ENCODE peak calls at places on chromosome 10, in nine cellular contexts. A is vagina, Y is brain microvascular endothelial cell, K is GM12878, I is GM23338, V is HCT116, X is fibroblast of pulmonary artery, C is hepatocyte, O is AG10803. M is an unnamed sample.

GRCh38 chr10:12690525-12691139 is 310.9 kb downstream of the CCDC3 start:
- DNase-seq in A (no peak), Y (no peak), K (no peak), I (peak; percentile 23), V (no peak), X (no peak), C (peak; percentile 41), O (no peak), M (no peak)

GRCh38 chr10:118026936-118027335 is 19.8 kb downstream of the RAB11FIP2 start:
- DNase-seq in A (no peak), Y (no peak), K (no peak), I (no peak), V (no peak), X (no peak), C (no peak), O (no peak), M (no peak)

GRCh38 chr10:31526681-31527080 is 207.7 kb downstream of the ZEB1 start:
- DNase-seq in A (no peak), Y (peak; percentile 39), K (no peak), I (peak; percentile 17), V (no peak), X (peak; percentile 38), C (no peak), O (peak; percentile 10), M (peak; percentile 13)

GRCh38 chr10:60448246-60448645 is 58.6 kb upstream of the ANK3 start:
- DNase-seq in A (no peak), Y (no peak), K (no peak), I (no peak), V (no peak), X (no peak), C (no peak), O (no peak), M (no peak)

GRCh38 chr10:86647773-86648705 is 6.3 kb upstream of the OPN4 start:
- DNase-seq in A (no peak), Y (no peak), K (no peak), I (no peak), V (no peak), X (no peak), C (no peak), O (no peak), M (no peak)

GRCh38 chr10:120979435-120980315 is 128.5 kb downstream of the WDR11 start:
- DNase-seq in A (no peak), Y (peak; percentile 2), K (no peak), I (peak; percentile 92), V (peak; percentile 62), X (no peak), C (peak; percentile 91), O (no peak), M (no peak)

GRCh38 chr10:103139803-103140202 is 53.3 kb downstream of the NT5C2 start:
- DNase-seq in A (no peak), Y (no peak), K (no peak), I (no peak), V (no peak), X (no peak), C (no peak), O (no peak), M (no peak)

GRCh38 chr10:98172495-98172894 is 38.0 kb downstream of the R3HCC1L start:
- DNase-seq in A (no peak), Y (no peak), K (no peak), I (peak; percentile 15), V (no peak), X (no peak), C (no peak), O (peak; percentile 27), M (no peak)

GRCh38 chr10:26367771-26368170 is 70.4 kb upstream of the APBB1IP start:
- DNase-seq in A (no peak), Y (peak; percentile 7), K (no peak), I (peak; percentile 90), V (no peak), X (peak; percentile 40), C (peak; percentile 85), O (peak; percentile 30), M (peak; percentile 28)

GRCh38 chr10:119217937-119218579 is 10.7 kb downstream of the GRK5 start:
- DNase-seq in A (no peak), Y (no peak), K (no peak), I (no peak), V (no peak), X (peak; percentile 88), C (no peak), O (peak; percentile 76), M (no peak)

GRCh38 chr10:87538092-87538795 is 33.6 kb downstream of the MINPP1 start:
- DNase-seq in A (no peak), Y (no peak), K (no peak), I (peak; percentile 30), V (no peak), X (no peak), C (no peak), O (no peak), M (no peak)

DNA sequence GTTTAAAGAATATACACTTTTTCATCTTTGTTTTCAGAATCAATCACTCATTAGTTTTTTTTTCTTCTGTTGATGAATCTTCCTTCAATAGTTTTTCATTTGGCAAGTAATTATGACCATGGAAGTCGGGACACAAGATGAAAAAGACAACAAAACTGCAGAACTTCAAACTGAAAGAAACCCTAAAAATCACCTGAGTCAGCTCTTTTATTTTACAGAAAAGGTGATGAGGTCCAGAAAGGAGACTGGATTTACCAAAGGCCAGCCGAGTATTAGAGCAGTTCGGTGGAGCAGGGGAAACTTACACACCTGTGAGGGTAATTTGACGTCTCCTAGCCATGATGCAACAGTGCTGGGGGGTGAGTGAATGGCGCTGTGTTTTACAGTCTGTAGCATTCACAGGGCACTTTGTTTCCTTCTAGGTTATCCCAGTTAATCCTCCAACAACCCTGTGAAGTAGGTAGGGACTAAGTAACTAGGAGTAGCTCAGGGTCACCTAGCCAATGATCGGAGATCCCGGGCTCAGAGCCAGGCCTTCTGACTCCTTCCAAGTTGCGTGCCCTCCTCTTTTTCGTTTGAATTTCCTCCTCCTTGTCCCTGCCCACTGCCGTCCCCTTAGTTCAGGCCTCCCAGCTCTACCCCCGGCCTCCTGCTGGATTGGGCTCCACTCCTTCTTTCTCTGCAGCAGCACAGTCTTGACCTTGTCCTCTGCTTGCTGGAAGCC is 14.0 kb downstream of the RBM20 start:
- DNase-seq in A (no peak), Y (no peak), K (no peak), I (no peak), V (no peak), X (no peak), C (no peak), O (no peak), M (no peak)
- H3K4me3 ChIP-seq in A (no peak overlapping the region), Y (no peak overlapping the region), K (no peak overlapping the region), I (no peak overlapping the region), V (no peak overlapping the region), X (no peak overlapping the region), C (no peak overlapping the region), O (no peak overlapping the region), M (no peak overlapping the region)

GRCh38 chr10:129207276-129207675 is 259.8 kb upstream of the MGMT start:
- DNase-seq in A (no peak), Y (no peak), K (no peak), I (no peak), V (no peak), X (no peak), C (no peak), O (no peak), M (no peak)
- TF ChIP-seq CTCF in A (no peak), Y (no peak), K (no peak), I (no peak), V (no peak), X (no peak), C (no peak), O (no peak), M (no peak)

DNA sequence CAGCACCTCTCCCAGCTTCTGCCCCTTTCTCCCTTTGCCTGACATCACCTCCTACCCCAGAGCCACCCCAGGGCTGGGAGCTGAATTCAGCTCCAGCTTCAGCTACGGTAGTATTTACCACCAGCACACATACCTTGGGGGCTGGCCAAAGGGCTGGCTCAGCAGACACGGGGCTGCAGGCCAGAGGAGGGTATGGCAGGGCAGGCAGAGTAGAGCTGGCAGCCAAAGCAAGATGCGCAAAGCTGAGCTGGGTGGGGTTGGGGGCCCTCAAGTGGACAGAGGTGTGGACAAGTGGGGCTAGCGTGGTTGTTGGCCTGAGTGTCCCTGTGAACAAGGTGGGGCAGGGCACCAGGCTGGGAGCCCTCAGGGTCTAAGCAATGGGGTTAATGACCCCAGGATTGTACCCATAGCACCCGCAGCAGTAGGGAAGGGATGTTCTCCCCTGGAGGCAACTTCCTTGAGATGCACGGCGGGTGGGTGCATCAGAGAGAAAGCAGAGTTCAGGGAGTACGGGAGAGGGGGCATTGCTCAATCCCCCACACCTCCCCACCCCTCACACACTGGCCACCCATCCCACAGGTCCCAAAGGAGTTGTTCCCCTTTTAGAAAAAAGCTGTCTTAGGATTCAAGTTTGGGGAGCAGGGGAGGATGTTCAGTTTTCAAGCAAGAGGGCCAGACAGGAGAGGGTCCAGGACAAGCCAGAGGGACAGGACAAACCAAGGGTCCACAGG is 8.0 kb downstream of the VSIR start:
- DNase-seq in A (no peak), Y (no peak), K (no peak), I (no peak), V (no peak), X (peak; percentile 34), C (no peak), O (peak; percentile 79), M (no peak)
- H3K4me3 ChIP-seq in A (peak overlapping the region; percentile 2), Y (no peak overlapping the region), K (no peak overlapping the region), I (no peak overlapping the region), V (no peak overlapping the region), X (no peak overlapping the region), C (no peak overlapping the region), O (no peak overlapping the region), M (no peak overlapping the region)

DNA sequence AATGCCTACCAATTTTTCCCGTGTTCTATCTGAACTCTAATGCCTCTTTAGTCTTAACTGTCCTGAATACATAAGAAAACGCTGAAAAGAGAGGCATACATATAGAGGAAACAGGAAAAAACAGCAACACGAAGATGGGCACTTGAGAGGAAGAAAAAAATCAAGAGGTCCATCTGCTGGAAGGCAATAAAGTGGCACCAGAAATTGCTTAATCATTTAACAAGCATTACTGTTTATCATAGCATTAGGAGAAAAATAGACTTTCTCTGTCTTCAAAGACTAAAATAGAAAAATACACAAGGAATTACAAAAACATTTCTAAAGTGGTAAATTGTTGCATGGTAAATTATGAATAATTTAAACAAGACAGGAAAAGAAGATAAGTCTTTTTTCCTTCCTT is 35.0 kb downstream of the NSUN6 start:
- DNase-seq in A (no peak), Y (no peak), K (no peak), I (no peak), V (no peak), X (no peak), C (no peak), O (no peak), M (peak; percentile 22)
- TF ChIP-seq CTCF in A (no peak), Y (no peak), K (no peak), I (no peak), V (peak; percentile 15), X (peak; percentile 2), C (peak; percentile 11), O (peak; percentile 1), M (no peak)

GRCh38 chr10:99913831-99914235 is 95.9 kb downstream of the DNMBP start:
- DNase-seq in A (no peak), Y (no peak), K (no peak), I (peak; percentile 99), V (no peak), X (no peak), C (peak; percentile 45), O (no peak), M (no peak)
- H3K4me3 ChIP-seq in A (no peak overlapping the region), Y (no peak overlapping the region), K (no peak overlapping the region), I (peak overlapping the region; percentile 84), V (no peak overlapping the region), X (no peak overlapping the region), C (no peak overlapping the region), O (no peak overlapping the region), M (no peak overlapping the region)

DNA sequence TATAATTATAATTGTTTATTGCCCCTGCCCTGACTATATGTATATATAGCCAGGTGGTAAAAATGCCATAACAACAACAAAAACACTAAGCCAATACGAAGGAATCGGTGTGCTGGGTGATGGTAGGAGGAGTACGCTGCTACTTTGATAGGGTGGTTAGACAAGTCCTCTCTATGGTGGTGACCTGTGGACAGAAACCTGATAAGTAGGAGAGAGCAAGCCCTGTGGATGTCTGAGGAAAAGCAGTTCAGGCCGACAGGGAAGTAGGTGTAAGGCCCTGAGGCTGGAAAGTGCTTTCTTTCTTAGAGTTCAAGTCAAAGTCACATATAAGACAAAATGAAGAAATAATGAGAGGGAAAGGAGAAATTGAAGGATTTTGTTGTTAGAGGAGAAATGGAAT is 823.8 kb upstream of the CELF2 start:
- DNase-seq in A (no peak), Y (no peak), K (no peak), I (peak; percentile 40), V (no peak), X (no peak), C (no peak), O (no peak), M (no peak)
- TF ChIP-seq CTCF in A (no peak), Y (no peak), K (no peak), I (peak; percentile 4), V (no peak), X (no peak), C (no peak), O (no peak), M (no peak)